ENCODE peak calls at places on chromosomes 6 and 20, in four cellular contexts. One of them, this sample, is unnamed.

GRCh38 chr6:45647341-45648138 is 269.8 kb upstream of the SUPT3H start:
- DNase-seq in stimulated activated CD8-positive, alpha-beta memory T cell treated with anti-CD3 and anti-CD28 coated beads, Interleukin-2, amount 100 ng/mL, for 1 hour: no peak
- DNase-seq in activated T-cell treated with anti-CD3 and anti-CD28 coated beads for 1 hour: no peak
- DNase-seq in T-helper 17 cell: no peak
- DNase-seq in this sample: no peak

GRCh38 chr6:46013639-46014038 is 2.0 kb downstream of the CLIC5 start:
- DNase-seq in stimulated activated CD8-positive, alpha-beta memory T cell treated with anti-CD3 and anti-CD28 coated beads, Interleukin-2, amount 100 ng/mL, for 1 hour: no peak
- DNase-seq in activated T-cell treated with anti-CD3 and anti-CD28 coated beads for 1 hour: no peak
- DNase-seq in T-helper 17 cell: no peak
- DNase-seq in this sample: no peak

GRCh38 chr20:17543531-17543961 is 12.4 kb upstream of the BFSP1 start:
- DNase-seq in stimulated activated CD8-positive, alpha-beta memory T cell treated with anti-CD3 and anti-CD28 coated beads, Interleukin-2, amount 100 ng/mL, for 1 hour: no peak
- DNase-seq in activated T-cell treated with anti-CD3 and anti-CD28 coated beads for 1 hour: no peak
- DNase-seq in T-helper 17 cell: no peak
- DNase-seq in this sample: no peak

GRCh38 chr20:17431621-17432364 is 99.4 kb downstream of the BFSP1 start:
- DNase-seq in stimulated activated CD8-positive, alpha-beta memory T cell treated with anti-CD3 and anti-CD28 coated beads, Interleukin-2, amount 100 ng/mL, for 1 hour: peak
- DNase-seq in activated T-cell treated with anti-CD3 and anti-CD28 coated beads for 1 hour: peak
- DNase-seq in T-helper 17 cell: peak
- DNase-seq in this sample: peak

GRCh38 chr6:167044696-167045095 is 45.5 kb downstream of the CEP43 start:
- DNase-seq in stimulated activated CD8-positive, alpha-beta memory T cell treated with anti-CD3 and anti-CD28 coated beads, Interleukin-2, amount 100 ng/mL, for 1 hour: no peak
- DNase-seq in activated T-cell treated with anti-CD3 and anti-CD28 coated beads for 1 hour: no peak
- DNase-seq in T-helper 17 cell: no peak
- DNase-seq in this sample: no peak

GRCh38 chr6:161048636-161049035 is 57.1 kb downstream of the MAP3K4 start:
- DNase-seq in stimulated activated CD8-positive, alpha-beta memory T cell treated with anti-CD3 and anti-CD28 coated beads, Interleukin-2, amount 100 ng/mL, for 1 hour: no peak
- DNase-seq in activated T-cell treated with anti-CD3 and anti-CD28 coated beads for 1 hour: no peak
- DNase-seq in T-helper 17 cell: no peak
- DNase-seq in this sample: no peak

GRCh38 chr6:13339863-13340635 is 11.7 kb upstream of the TBC1D7 start:
- DNase-seq in stimulated activated CD8-positive, alpha-beta memory T cell treated with anti-CD3 and anti-CD28 coated beads, Interleukin-2, amount 100 ng/mL, for 1 hour: no peak
- DNase-seq in activated T-cell treated with anti-CD3 and anti-CD28 coated beads for 1 hour: no peak
- DNase-seq in T-helper 17 cell: no peak
- DNase-seq in this sample: no peak

GRCh38 chr6:152305672-152306071 is 331.5 kb downstream of the SYNE1 start:
- DNase-seq in stimulated activated CD8-positive, alpha-beta memory T cell treated with anti-CD3 and anti-CD28 coated beads, Interleukin-2, amount 100 ng/mL, for 1 hour: no peak
- DNase-seq in activated T-cell treated with anti-CD3 and anti-CD28 coated beads for 1 hour: no peak
- DNase-seq in T-helper 17 cell: no peak
- DNase-seq in this sample: no peak

GRCh38 chr6:4780360-4780812 is 4.2 kb downstream of the CDYL start:
- DNase-seq in stimulated activated CD8-positive, alpha-beta memory T cell treated with anti-CD3 and anti-CD28 coated beads, Interleukin-2, amount 100 ng/mL, for 1 hour: no peak
- DNase-seq in activated T-cell treated with anti-CD3 and anti-CD28 coated beads for 1 hour: no peak
- DNase-seq in T-helper 17 cell: no peak
- DNase-seq in this sample: no peak

GRCh38 chr20:38412877-38413577 is 22.1 kb downstream of the SNHG17 start:
- DNase-seq in stimulated activated CD8-positive, alpha-beta memory T cell treated with anti-CD3 and anti-CD28 coated beads, Interleukin-2, amount 100 ng/mL, for 1 hour: no peak
- DNase-seq in activated T-cell treated with anti-CD3 and anti-CD28 coated beads for 1 hour: no peak
- DNase-seq in T-helper 17 cell: no peak
- DNase-seq in this sample: no peak

GRCh38 chr6:19845271-19846046 is 8.3 kb downstream of the ID4 start:
- DNase-seq in stimulated activated CD8-positive, alpha-beta memory T cell treated with anti-CD3 and anti-CD28 coated beads, Interleukin-2, amount 100 ng/mL, for 1 hour: no peak
- DNase-seq in activated T-cell treated with anti-CD3 and anti-CD28 coated beads for 1 hour: no peak
- DNase-seq in T-helper 17 cell: no peak
- DNase-seq in this sample: no peak

GRCh38 chr6:32964776-32965175 is 3.6 kb upstream of the BRD2 start:
- DNase-seq in stimulated activated CD8-positive, alpha-beta memory T cell treated with anti-CD3 and anti-CD28 coated beads, Interleukin-2, amount 100 ng/mL, for 1 hour: no peak
- DNase-seq in activated T-cell treated with anti-CD3 and anti-CD28 coated beads for 1 hour: no peak
- DNase-seq in T-helper 17 cell: no peak
- DNase-seq in this sample: no peak

GRCh38 chr20:23541330-23541729 is 27.0 kb downstream of the CST9L start:
- DNase-seq in stimulated activated CD8-positive, alpha-beta memory T cell treated with anti-CD3 and anti-CD28 coated beads, Interleukin-2, amount 100 ng/mL, for 1 hour: no peak
- DNase-seq in activated T-cell treated with anti-CD3 and anti-CD28 coated beads for 1 hour: no peak
- DNase-seq in T-helper 17 cell: no peak
- DNase-seq in this sample: no peak

GRCh38 chr20:7692478-7692877 is 247.8 kb downstream of the HAO1 start:
- DNase-seq in stimulated activated CD8-positive, alpha-beta memory T cell treated with anti-CD3 and anti-CD28 coated beads, Interleukin-2, amount 100 ng/mL, for 1 hour: no peak
- DNase-seq in activated T-cell treated with anti-CD3 and anti-CD28 coated beads for 1 hour: no peak
- DNase-seq in T-helper 17 cell: no peak
- DNase-seq in this sample: no peak

GRCh38 chr20:24721891-24722530 is 227.1 kb upstream of the CST7 start:
- DNase-seq in stimulated activated CD8-positive, alpha-beta memory T cell treated with anti-CD3 and anti-CD28 coated beads, Interleukin-2, amount 100 ng/mL, for 1 hour: no peak
- DNase-seq in activated T-cell treated with anti-CD3 and anti-CD28 coated beads for 1 hour: no peak
- DNase-seq in T-helper 17 cell: no peak
- DNase-seq in this sample: no peak

GRCh38 chr6:30171677-30172471 is 8.5 kb downstream of the TRIM15 start:
- DNase-seq in stimulated activated CD8-positive, alpha-beta memory T cell treated with anti-CD3 and anti-CD28 coated beads, Interleukin-2, amount 100 ng/mL, for 1 hour: no peak
- DNase-seq in activated T-cell treated with anti-CD3 and anti-CD28 coated beads for 1 hour: no peak
- DNase-seq in T-helper 17 cell: no peak
- DNase-seq in this sample: no peak

GRCh38 chr6:16380220-16380809 is 141.9 kb downstream of the GMPR start:
- DNase-seq in stimulated activated CD8-positive, alpha-beta memory T cell treated with anti-CD3 and anti-CD28 coated beads, Interleukin-2, amount 100 ng/mL, for 1 hour: no peak
- DNase-seq in activated T-cell treated with anti-CD3 and anti-CD28 coated beads for 1 hour: no peak
- DNase-seq in T-helper 17 cell: no peak
- DNase-seq in this sample: no peak

GRCh38 chr6:160730911-160731310 is 28.9 kb downstream of the PLG start:
- DNase-seq in stimulated activated CD8-positive, alpha-beta memory T cell treated with anti-CD3 and anti-CD28 coated beads, Interleukin-2, amount 100 ng/mL, for 1 hour: no peak
- DNase-seq in activated T-cell treated with anti-CD3 and anti-CD28 coated beads for 1 hour: no peak
- DNase-seq in T-helper 17 cell: no peak
- DNase-seq in this sample: no peak

GRCh38 chr20:47688385-47689381 is 96.6 kb downstream of the SULF2 start:
- DNase-seq in stimulated activated CD8-positive, alpha-beta memory T cell treated with anti-CD3 and anti-CD28 coated beads, Interleukin-2, amount 100 ng/mL, for 1 hour: no peak
- DNase-seq in activated T-cell treated with anti-CD3 and anti-CD28 coated beads for 1 hour: no peak
- DNase-seq in T-helper 17 cell: no peak
- DNase-seq in this sample: no peak

GRCh38 chr6:169962604-169963469 is 211.4 kb downstream of the ERMARD start:
- DNase-seq in stimulated activated CD8-positive, alpha-beta memory T cell treated with anti-CD3 and anti-CD28 coated beads, Interleukin-2, amount 100 ng/mL, for 1 hour: no peak
- DNase-seq in activated T-cell treated with anti-CD3 and anti-CD28 coated beads for 1 hour: no peak
- DNase-seq in T-helper 17 cell: no peak
- DNase-seq in this sample: peak

GRCh38 chr6:144296973-144297372 is 11.8 kb downstream of the UTRN start:
- DNase-seq in stimulated activated CD8-positive, alpha-beta memory T cell treated with anti-CD3 and anti-CD28 coated beads, Interleukin-2, amount 100 ng/mL, for 1 hour: no peak
- DNase-seq in activated T-cell treated with anti-CD3 and anti-CD28 coated beads for 1 hour: no peak
- DNase-seq in T-helper 17 cell: no peak
- DNase-seq in this sample: no peak

GRCh38 chr6:46729810-46730342 is 5.3 kb downstream of the PLA2G7 start:
- DNase-seq in stimulated activated CD8-positive, alpha-beta memory T cell treated with anti-CD3 and anti-CD28 coated beads, Interleukin-2, amount 100 ng/mL, for 1 hour: no peak
- DNase-seq in activated T-cell treated with anti-CD3 and anti-CD28 coated beads for 1 hour: no peak
- DNase-seq in T-helper 17 cell: no peak
- DNase-seq in this sample: no peak

GRCh38 chr6:152748843-152749242 is 1.8 kb upstream of the VIP start:
- DNase-seq in stimulated activated CD8-positive, alpha-beta memory T cell treated with anti-CD3 and anti-CD28 coated beads, Interleukin-2, amount 100 ng/mL, for 1 hour: no peak
- DNase-seq in activated T-cell treated with anti-CD3 and anti-CD28 coated beads for 1 hour: no peak
- DNase-seq in T-helper 17 cell: no peak
- DNase-seq in this sample: no peak

GRCh38 chr20:48476854-48477253 is 350.9 kb downstream of the PREX1 start:
- DNase-seq in stimulated activated CD8-positive, alpha-beta memory T cell treated with anti-CD3 and anti-CD28 coated beads, Interleukin-2, amount 100 ng/mL, for 1 hour: no peak
- DNase-seq in activated T-cell treated with anti-CD3 and anti-CD28 coated beads for 1 hour: no peak
- DNase-seq in T-helper 17 cell: no peak
- DNase-seq in this sample: no peak